ENCODE peak calls at places on chromosomes 2 and 18, in five cellular contexts. O, B, V, X and N are unnamed samples.

GRCh38 chr2:241559489-241560180 is 1.1 kb downstream of the BOK start:
- DNase-seq in V (no peak), B (no peak), O (no peak), X (no peak), N (no peak)

GRCh38 chr2:6434396-6434795 is 431.3 kb downstream of the CMPK2 start:
- DNase-seq in O (no peak), V (no peak), B (no peak), X (no peak), N (no peak)

GRCh38 chr2:171160119-171160629 is 519 bp downstream of the TLK1 start:
- DNase-seq in B (peak), X (peak), V (peak), O (peak), N (peak)

GRCh38 chr2:9565436-9566153 is 10.0 kb upstream of the ADAM17 start:
- DNase-seq in V (no peak), B (no peak), X (peak), O (peak), N (no peak)

GRCh38 chr2:189613650-189614420 is 33.2 kb upstream of the SLC40A1 start:
- DNase-seq in O (no peak), X (peak), B (no peak), V (no peak), N (no peak)

GRCh38 chr2:9422321-9423099 is 818 bp downstream of the ITGB1BP1 start:
- DNase-seq in B (no peak), X (peak), O (no peak), V (peak), N (no peak)

GRCh38 chr2:8090748-8091700 is 590.8 kb upstream of the ID2 start:
- DNase-seq in V (no peak), B (no peak), O (peak), X (peak), N (peak)

GRCh38 chr2:216789088-216789487 is 70.8 kb downstream of the TNP1 start:
- DNase-seq in V (no peak), B (no peak), X (no peak), O (no peak), N (no peak)

GRCh38 chr2:33323957-33324356 is 152.5 kb upstream of the RASGRP3 start:
- DNase-seq in V (no peak), O (no peak), B (no peak), X (no peak), N (no peak)

GRCh38 chr2:17757321-17757720 is 3.4 kb downstream of the GEN1 start:
- DNase-seq in O (no peak), V (no peak), X (peak), B (no peak), N (no peak)

GRCh38 chr2:98777076-98777475 is 46.1 kb upstream of the MGAT4A start:
- DNase-seq in X (no peak), O (no peak), V (no peak), B (no peak), N (no peak)

GRCh38 chr18:35136248-35136647 is 95.0 kb downstream of the MAPRE2 start:
- DNase-seq in O (no peak), V (no peak), X (no peak), B (no peak), N (no peak)

DNA sequence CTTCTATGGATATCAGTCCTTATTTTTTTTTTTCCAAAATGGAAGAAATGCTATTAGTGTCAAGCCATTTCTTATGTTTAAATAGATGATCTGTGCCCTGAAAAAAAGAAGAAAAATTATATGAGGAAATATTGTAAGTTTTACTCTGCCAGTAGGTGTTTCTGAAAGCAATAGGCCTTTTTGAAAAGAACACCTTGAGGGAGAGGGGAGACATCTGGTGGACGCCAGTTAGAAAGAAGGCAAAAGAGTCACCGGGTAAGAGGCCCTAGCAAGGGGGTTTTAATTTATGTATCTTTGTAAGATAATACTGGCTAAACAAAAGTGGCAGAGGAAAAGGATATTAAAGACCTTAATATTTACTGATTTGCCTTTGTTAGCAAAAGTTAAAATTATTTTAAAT is 56.1 kb downstream of the DYNAP start:
- DNase-seq in B (no peak), X (peak), V (no peak), O (no peak), N (no peak)
- TF ChIP-seq CTCF in B (peak), X (peak), V (no peak), O (no peak), N (no peak)

DNA sequence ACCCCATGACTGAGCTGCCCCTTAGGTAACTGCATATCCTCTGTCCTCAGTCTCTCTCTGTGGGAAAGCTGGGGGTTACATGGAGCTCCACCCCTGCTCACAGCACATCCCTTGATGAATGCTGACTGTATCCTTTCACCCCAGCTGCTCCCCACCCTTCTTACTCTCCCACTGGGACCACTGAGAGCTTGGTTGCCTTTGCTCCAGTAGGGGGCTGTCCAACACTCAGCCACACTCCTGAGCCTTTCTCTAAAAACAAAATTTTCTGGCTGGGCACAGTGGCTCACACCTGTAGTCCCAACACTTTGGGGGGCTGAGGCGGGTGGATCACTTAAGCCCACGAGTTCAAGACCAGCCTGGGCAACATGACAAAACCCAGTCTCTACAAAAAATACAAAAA is 89.2 kb upstream of the MSH2 start:
- DNase-seq in X (no peak), V (no peak), O (no peak), B (no peak), N (no peak)
- TF ChIP-seq CTCF in X (no peak), V (no peak), O (no peak), B (no peak), N (no peak)

DNA sequence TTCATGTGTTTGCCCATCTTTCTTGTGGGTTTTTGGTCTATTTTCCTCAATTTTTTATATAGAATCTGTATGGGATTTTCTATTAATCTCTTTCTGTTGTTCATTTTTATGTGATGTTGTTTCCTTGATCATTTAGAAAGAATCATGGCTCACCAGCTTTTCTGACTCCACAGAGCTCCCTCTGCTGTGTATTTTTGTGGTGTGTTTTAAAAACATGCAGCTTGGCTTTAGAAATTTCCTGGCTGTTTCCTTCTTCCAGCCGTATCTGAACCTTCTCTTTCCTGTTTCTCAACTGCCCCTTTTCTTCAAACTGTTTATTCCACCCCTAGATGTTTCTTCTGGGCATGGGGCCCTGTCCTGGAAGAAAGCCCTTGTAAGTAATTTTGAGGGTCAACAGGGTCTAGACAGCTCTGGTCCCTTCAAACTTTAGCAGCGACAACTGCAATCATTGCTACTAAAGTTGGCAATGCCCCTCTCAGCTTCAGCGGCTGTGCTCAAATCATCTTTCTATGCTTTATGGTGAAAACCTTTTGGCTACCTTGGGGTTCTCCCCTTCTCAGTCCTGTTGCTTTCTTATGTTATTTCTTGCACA is 17.6 kb upstream of the COPS8 start:
- DNase-seq in X (no peak), B (no peak), O (no peak), V (no peak), N (no peak)
- TF ChIP-seq CTCF in X (no peak), B (no peak), O (no peak), V (no peak), N (no peak)

GRCh38 chr2:295081-295480 is 7.2 kb upstream of the ALKAL2 start:
- DNase-seq in X (no peak), V (no peak), B (no peak), O (no peak), N (peak)
- TF ChIP-seq CTCF in X (no peak), V (no peak), B (no peak), O (no peak), N (no peak)

GRCh38 chr2:167729911-167730310 is 517.5 kb downstream of the STK39 start:
- DNase-seq in V (no peak), O (no peak), B (no peak), X (no peak), N (no peak)
- TF ChIP-seq CTCF in V (no peak), O (no peak), B (no peak), X (no peak), N (no peak)

GRCh38 chr2:106843910-106844250 is 42.1 kb downstream of the ST6GAL2 start:
- DNase-seq in X (no peak), O (no peak), B (no peak), V (no peak), N (no peak)

GRCh38 chr2:106845716-106846115 is 40.3 kb downstream of the ST6GAL2 start:
- DNase-seq in B (no peak), O (no peak), X (no peak), V (no peak), N (no peak)

GRCh38 chr2:106843001-106843909 is 42.7 kb downstream of the ST6GAL2 start:
- DNase-seq in O (no peak), B (no peak), V (no peak), X (no peak), N (no peak)

GRCh38 chr2:106841886-106842645 is 43.9 kb downstream of the ST6GAL2 start:
- DNase-seq in X (no peak), V (no peak), B (no peak), O (no peak), N (no peak)

GRCh38 chr2:106839849-106840595 is 45.9 kb downstream of the ST6GAL2 start:
- DNase-seq in X (peak), B (peak), O (no peak), V (no peak), N (no peak)
- TF ChIP-seq CTCF in X (peak), B (peak), O (no peak), V (no peak), N (no peak)

GRCh38 chr2:165361511-165361910 is 108.0 kb upstream of the CSRNP3 start:
- DNase-seq in X (no peak), B (no peak), V (no peak), O (no peak), N (no peak)

DNA sequence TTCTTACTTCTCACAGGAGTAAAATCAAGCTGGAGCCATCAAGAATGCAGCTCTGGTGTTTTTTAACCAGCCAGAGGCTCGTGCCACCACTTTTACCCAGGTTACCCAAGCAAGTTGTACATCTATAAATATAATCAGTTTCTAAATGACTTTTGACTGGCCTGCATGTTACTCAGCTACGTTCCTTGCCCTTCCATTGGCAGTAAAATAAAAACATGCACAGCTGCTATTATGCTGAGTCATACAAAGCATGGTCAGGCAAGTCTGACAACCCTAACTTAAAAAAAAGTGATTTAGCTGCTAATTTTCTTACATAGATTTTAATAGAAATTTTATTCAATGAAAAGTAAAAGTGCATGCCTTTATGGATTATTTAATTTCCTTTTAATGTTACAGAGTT is 111.7 kb upstream of the CSRNP3 start:
- DNase-seq in B (no peak), O (no peak), X (peak), V (no peak), N (no peak)
- TF ChIP-seq CTCF in B (no peak), O (no peak), X (no peak), V (no peak), N (no peak)

DNA sequence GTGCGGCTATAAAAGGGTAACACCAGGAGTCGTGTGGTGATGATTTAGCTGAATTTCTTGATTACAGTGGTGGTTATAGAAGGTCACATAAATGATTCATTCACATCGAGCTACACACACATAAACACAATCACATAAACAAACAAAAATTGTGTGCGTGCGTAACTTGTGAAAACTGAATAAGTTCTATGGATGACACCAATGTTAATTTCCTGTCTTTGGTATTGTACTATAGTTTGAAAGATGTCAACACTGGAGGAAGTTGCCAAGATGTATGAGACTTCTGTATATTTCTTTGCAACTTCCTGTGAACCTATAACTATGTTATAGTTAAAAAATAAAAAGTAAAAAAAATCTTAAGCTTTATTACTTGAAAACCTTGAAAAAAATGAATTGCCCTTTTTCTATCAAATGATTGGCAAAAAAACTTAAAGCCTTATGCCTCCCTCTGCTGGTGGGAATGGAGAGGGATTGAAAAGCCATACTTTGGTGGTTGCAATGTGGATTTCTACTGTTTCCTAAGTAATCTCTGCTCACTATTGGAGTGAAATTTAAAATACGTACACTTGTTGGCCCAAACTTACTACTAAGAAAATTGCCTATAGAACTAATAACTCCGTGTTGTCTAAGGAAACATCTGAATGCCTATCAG is 227.7 kb downstream of the RPIA start:
- DNase-seq in V (no peak), B (no peak), O (no peak), X (peak), N (no peak)
- TF ChIP-seq CTCF in V (peak), B (no peak), O (peak), X (peak), N (peak)

DNA sequence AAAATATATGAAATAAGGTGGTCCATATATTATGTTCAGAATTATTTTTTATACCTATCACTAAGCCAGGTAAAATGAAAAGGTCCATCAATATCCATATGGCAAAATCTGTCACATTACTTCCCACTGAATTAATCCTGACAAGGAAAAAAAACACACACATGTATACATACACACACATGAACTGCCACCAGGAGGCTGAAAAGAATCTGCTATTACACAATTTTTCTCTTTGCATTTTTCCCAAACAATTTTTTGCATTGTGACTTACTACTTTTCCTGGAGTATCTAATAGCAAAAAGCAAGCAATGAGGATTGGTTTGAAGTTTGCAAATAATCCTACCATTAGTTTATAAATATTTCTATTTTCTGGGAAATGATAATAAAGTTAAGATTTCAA is 128.2 kb upstream of the CD226 start:
- DNase-seq in B (no peak), O (no peak), V (no peak), X (no peak), N (no peak)
- TF ChIP-seq CTCF in B (peak), O (no peak), V (no peak), X (no peak), N (no peak)

DNA sequence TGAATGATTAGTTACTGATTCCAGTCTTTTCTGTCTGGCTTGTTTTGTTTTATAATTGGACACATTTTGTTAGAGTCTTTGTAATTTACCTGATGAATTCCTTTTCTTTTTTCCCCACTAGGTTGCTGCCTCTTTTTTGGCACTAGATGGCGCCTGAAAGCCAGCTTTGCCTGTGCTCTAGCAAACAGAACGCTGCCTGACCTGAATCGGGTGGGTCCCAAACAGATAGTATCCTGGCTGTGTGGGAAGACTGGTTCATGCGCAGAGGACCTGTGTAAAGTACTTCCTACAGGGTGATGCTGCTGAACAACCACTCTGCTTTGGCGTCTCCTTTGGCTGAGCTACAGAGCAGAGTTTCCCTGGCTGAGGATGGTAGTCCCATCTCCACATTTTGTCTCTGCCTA is 288.2 kb downstream of the IKZF2 start:
- DNase-seq in O (no peak), X (peak), B (no peak), V (no peak), N (no peak)
- TF ChIP-seq CTCF in O (no peak), X (peak), B (peak), V (peak), N (peak)